ENCODE peak calls at places on chromosomes 6 and 20, in five cellular contexts. O is astrocyte, J is mammary epithelial cell, V is GM12878, R is HepG2. U is an unnamed sample.

GRCh38 chr6:12848969-12849368 is 132.4 kb downstream of the PHACTR1 start:
- DNase-seq in O (no peak), J (no peak), R (no peak), V (no peak), U (no peak)

GRCh38 chr6:130161627-130162404 is 60.9 kb downstream of the SAMD3 start:
- DNase-seq in V (no peak), R (no peak), O (peak), J (no peak), U (no peak)

GRCh38 chr6:25122622-25123237 is 156.4 kb upstream of the CARMIL1 start:
- DNase-seq in R (no peak), V (no peak), O (no peak), J (no peak), U (no peak)

GRCh38 chr6:133632906-133633305 is 256.0 kb upstream of the TCF21 start:
- DNase-seq in V (no peak), J (no peak), R (no peak), O (no peak), U (no peak)

GRCh38 chr20:12775041-12775440 is 233.7 kb upstream of the SPTLC3 start:
- DNase-seq in J (no peak), O (no peak), R (no peak), V (no peak), U (no peak)

GRCh38 chr6:108714012-108714773 is 134.0 kb upstream of the ARMC2 start:
- DNase-seq in R (no peak), J (no peak), V (no peak), O (peak), U (no peak)

GRCh38 chr6:75266716-75267291 is 17.8 kb downstream of the TMEM30A start:
- DNase-seq in O (no peak), J (peak), V (no peak), R (peak), U (peak)

GRCh38 chr6:123802351-123802696 is 1.3 kb upstream of the NKAIN2 start:
- DNase-seq in O (no peak), R (no peak), V (no peak), J (no peak), U (no peak)

GRCh38 chr20:64194269-64194668 is 30.0 kb downstream of the MYT1 start:
- DNase-seq in R (no peak), V (no peak), J (no peak), O (no peak), U (no peak)

DNA sequence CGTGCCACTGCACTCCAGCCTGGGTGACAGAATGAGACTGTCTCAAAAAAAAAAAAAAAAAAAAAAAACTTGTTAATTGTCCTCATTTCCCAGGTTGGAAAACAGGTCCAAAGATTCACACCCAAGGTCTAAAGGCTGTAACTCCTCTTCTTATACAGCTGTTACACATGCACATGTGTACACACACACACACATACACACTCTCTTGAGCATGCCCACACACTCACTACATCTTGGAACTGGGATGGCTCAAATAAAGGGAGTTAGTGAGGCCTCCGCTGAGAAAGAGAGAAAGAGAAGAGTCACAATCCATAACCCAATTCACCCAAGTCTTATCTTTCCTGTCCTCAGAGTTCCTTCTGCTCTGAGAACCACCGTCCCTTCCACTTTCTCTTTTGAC is 3.0 kb upstream of the HLA-DMB start:
- DNase-seq in V (no peak), R (no peak), J (no peak), O (no peak), U (no peak)
- H3K4me3 ChIP-seq in V (peak), R (no peak), J (no peak), O (no peak), U (peak)

GRCh38 chr6:70954750-70955149 is 2.1 kb downstream of the B3GAT2 start:
- DNase-seq in O (no peak), R (no peak), J (no peak), V (no peak), U (no peak)

GRCh38 chr6:70955441-70956190 is 1.2 kb downstream of the B3GAT2 start:
- DNase-seq in J (peak), R (peak), V (peak), O (peak), U (peak)

GRCh38 chr6:70956191-70956450 is 739 bp downstream of the B3GAT2 start:
- DNase-seq in O (no peak), R (no peak), V (no peak), J (peak), U (no peak)

GRCh38 chr6:70957284-70957617 is 391 bp upstream of the B3GAT2 start:
- DNase-seq in J (no peak), R (no peak), O (no peak), V (no peak), U (no peak)

GRCh38 chr6:70956451-70957283 is at the start of gene B3GAT2:
- DNase-seq in V (no peak), J (peak), R (no peak), O (peak), U (no peak)
- TF ChIP-seq EZH2 in V (no peak), J (peak), R (no peak), O (no peak), U (no peak)

GRCh38 chr20:51800769-51801219 is 1.5 kb downstream of the SALL4 start:
- DNase-seq in V (no peak), R (no peak), J (peak), O (no peak), U (no peak)

GRCh38 chr20:51800132-51800721 is 2.1 kb downstream of the SALL4 start:
- DNase-seq in R (peak), V (no peak), J (peak), O (no peak), U (peak)

GRCh38 chr20:51801220-51801991 is 915 bp downstream of the SALL4 start:
- DNase-seq in R (no peak), O (no peak), J (no peak), V (no peak), U (no peak)

GRCh38 chr20:51803157-51803854 is 985 bp upstream of the SALL4 start:
- DNase-seq in R (no peak), O (peak), V (no peak), J (peak), U (no peak)

DNA sequence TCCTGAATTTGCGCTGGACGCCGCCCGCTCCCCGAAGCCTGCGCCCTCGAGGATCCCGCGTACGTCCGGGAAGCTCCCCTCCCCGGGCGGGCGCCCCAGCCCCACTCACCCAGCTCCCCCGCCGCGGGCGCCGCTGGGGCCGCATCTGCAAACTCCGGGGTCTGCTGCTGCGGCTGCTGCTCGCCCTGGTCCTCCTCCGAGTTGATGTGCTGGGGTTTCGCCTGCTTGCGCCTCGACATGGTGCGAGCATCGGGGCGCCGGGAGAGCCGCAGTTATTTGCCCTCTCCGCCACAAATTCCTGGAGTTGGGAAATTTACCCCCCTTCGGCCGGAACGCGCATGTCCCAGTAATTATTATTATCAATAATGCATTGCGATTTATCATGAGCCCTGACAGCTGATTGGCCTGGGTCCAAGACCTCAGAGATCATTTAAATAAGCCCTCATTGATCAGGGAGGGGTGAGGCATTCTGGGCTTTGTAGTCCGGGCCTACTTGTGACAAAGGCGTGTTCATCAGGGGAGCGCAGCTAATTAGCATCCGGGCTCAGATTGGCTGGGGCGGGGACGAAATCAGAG is at the start of gene SALL4:
- DNase-seq in J (no peak), R (no peak), O (peak), V (no peak), U (no peak)
- H3K4me3 ChIP-seq in J (peak), R (peak), O (peak), V (no peak), U (no peak)

GRCh38 chr6:34515473-34516387 is 40.4 kb downstream of the SPDEF start:
- DNase-seq in R (no peak), V (no peak), J (no peak), O (no peak), U (no peak)
- TF ChIP-seq EZH2 in R (no peak), V (no peak), J (no peak), O (no peak), U (no peak)

DNA sequence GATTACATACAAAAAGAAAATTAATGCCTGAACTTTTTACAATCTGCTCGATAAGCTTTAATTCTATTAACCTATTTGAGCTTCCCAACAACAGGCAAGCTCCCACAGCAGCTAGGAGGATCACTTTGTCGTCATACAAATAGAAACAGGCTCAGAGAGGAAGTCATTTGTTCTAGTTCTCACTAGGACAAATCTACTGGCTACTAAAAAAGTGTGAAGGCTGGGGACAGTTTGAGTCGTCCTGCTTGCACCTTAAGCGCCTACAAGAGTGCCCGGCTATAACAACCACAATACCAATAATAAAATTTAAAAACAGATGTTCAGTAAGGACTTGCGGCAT is 562 bp upstream of the CNPY3 start:
- DNase-seq in R (no peak), O (no peak), J (no peak), V (no peak), U (no peak)
- H3K4me3 ChIP-seq in R (peak), O (peak), J (peak), V (peak), U (peak)